ENCODE peak calls at places on chromosomes 16 and 17, in eight cellular contexts. O is HCT116, F is breast epithelium, J is stomach, B is prostate gland, X is spleen, C is upper lobe of left lung, S is H1. U is an unnamed sample.

GRCh38 chr17:77691216-77692085 is 267.1 kb upstream of the TNRC6C start:
- DNase-seq in O (no peak), F (no peak), J (no peak), B (no peak), X (no peak), C (no peak), S (no peak), U (no peak)

GRCh38 chr17:28729950-28730330 is 1.4 kb downstream of the NEK8 start:
- DNase-seq in O (no peak), F (no peak), J (no peak), B (no peak), X (no peak), C (no peak), S (no peak), U (no peak)

GRCh38 chr16:50360033-50360778 is 8.6 kb downstream of the BRD7 start:
- DNase-seq in O (no peak), F (no peak), J (peak), B (no peak), X (no peak), C (no peak), S (no peak), U (no peak)

GRCh38 chr17:49156256-49156655 is 23.7 kb downstream of the B4GALNT2 start:
- DNase-seq in O (no peak), F (no peak), J (no peak), B (no peak), X (no peak), C (no peak), S (no peak), U (no peak)

GRCh38 chr16:19583665-19584300 is 28.3 kb downstream of the VPS35L start:
- DNase-seq in O (peak), F (no peak), J (peak), B (peak), X (no peak), C (no peak), S (no peak), U (no peak)

GRCh38 chr17:79795795-79796569 is 895 bp downstream of the CBX8 start:
- DNase-seq in O (no peak), F (no peak), J (no peak), B (no peak), X (no peak), C (no peak), S (no peak), U (no peak)

GRCh38 chr16:24851700-24852099 is 5.9 kb downstream of the SLC5A11 start:
- DNase-seq in O (no peak), F (no peak), J (no peak), B (no peak), X (no peak), C (no peak), S (no peak), U (no peak)

GRCh38 chr17:47254403-47254943 is 846 bp downstream of the ITGB3 start:
- DNase-seq in O (no peak), F (no peak), J (no peak), B (no peak), X (no peak), C (peak), S (no peak), U (no peak)

GRCh38 chr17:65978881-65979280 is 213.1 kb downstream of the CEP112 start:
- DNase-seq in O (no peak), F (no peak), J (no peak), B (no peak), X (no peak), C (no peak), S (no peak), U (no peak)

GRCh38 chr16:66093217-66093616 is 273.3 kb upstream of the CDH5 start:
- DNase-seq in O (no peak), F (no peak), J (no peak), B (no peak), X (no peak), C (no peak), S (no peak), U (no peak)

GRCh38 chr17:74545456-74546230 is at the start of gene CD300C:
- DNase-seq in O (no peak), F (no peak), J (no peak), B (no peak), X (peak), C (peak), S (no peak), U (no peak)

GRCh38 chr16:76780556-76780955 is 410.4 kb upstream of the MON1B start:
- DNase-seq in O (no peak), F (no peak), J (no peak), B (peak), X (no peak), C (no peak), S (no peak), U (no peak)

GRCh38 chr16:31461201-31461920 is 2.1 kb downstream of the ARMC5 start:
- DNase-seq in O (no peak), F (no peak), J (no peak), B (no peak), X (peak), C (no peak), S (no peak), U (no peak)

GRCh38 chr17:2075336-2076056 is 20.6 kb downstream of the HIC1 start:
- DNase-seq in O (no peak), F (no peak), J (no peak), B (no peak), X (peak), C (peak), S (no peak), U (no peak)

GRCh38 chr17:81996757-81997441 is 19.5 kb downstream of the ASPSCR1 start:
- DNase-seq in O (no peak), F (no peak), J (no peak), B (no peak), X (no peak), C (peak), S (no peak), U (no peak)

GRCh38 chr17:62819511-62820221 is 11.6 kb upstream of the MARCHF10 start:
- DNase-seq in O (peak), F (peak), J (peak), B (peak), X (no peak), C (no peak), S (no peak), U (peak)

GRCh38 chr17:21039839-21040575 is 2.8 kb downstream of the USP22 start:
- DNase-seq in O (peak), F (no peak), J (no peak), B (no peak), X (no peak), C (no peak), S (no peak), U (no peak)
- TF ChIP-seq POLR2A in O (no peak), F (no peak), J (no peak), B (no peak), X (no peak), C (no peak), S (no peak), U (no peak)

GRCh38 chr17:4198995-4199394 is 56.0 kb downstream of the CYB5D2 start:
- DNase-seq in O (no peak), F (no peak), J (no peak), B (no peak), X (no peak), C (no peak), S (no peak), U (no peak)

GRCh38 chr17:4195306-4195705 is 52.3 kb downstream of the CYB5D2 start:
- DNase-seq in O (no peak), F (no peak), J (no peak), B (no peak), X (no peak), C (no peak), S (no peak), U (no peak)

GRCh38 chr17:4199818-4200402 is 56.9 kb downstream of the CYB5D2 start:
- DNase-seq in O (peak), F (no peak), J (no peak), B (no peak), X (no peak), C (no peak), S (no peak), U (no peak)

GRCh38 chr17:4189280-4189679 is 46.3 kb downstream of the CYB5D2 start:
- DNase-seq in O (no peak), F (no peak), J (no peak), B (no peak), X (peak), C (no peak), S (no peak), U (no peak)

DNA sequence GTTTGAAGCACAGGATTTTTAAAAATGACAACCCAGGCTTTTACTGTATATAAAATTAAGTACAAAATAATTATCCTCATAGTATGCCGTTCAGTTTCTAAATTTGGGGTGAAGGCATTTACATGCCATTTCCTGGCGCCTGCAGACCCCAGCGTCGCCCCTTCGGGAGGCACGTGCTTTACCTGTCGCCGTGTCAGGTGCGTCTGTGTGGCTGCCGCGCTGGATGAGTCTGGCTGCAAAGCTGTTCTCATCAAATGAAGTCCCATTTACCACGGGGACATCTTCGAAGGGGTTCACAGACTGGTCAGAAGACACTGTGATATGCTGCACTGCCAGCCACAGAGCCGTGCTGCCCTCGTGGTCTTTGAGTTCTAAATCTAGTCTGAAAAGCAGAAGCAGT is 51.8 kb downstream of the CYB5D2 start:
- DNase-seq in O (no peak), F (no peak), J (no peak), B (no peak), X (no peak), C (peak), S (no peak), U (no peak)
- H3K27ac ChIP-seq in O (no peak), F (no peak), J (no peak), B (no peak), X (no peak), C (no peak), S (no peak), U (no peak)

DNA sequence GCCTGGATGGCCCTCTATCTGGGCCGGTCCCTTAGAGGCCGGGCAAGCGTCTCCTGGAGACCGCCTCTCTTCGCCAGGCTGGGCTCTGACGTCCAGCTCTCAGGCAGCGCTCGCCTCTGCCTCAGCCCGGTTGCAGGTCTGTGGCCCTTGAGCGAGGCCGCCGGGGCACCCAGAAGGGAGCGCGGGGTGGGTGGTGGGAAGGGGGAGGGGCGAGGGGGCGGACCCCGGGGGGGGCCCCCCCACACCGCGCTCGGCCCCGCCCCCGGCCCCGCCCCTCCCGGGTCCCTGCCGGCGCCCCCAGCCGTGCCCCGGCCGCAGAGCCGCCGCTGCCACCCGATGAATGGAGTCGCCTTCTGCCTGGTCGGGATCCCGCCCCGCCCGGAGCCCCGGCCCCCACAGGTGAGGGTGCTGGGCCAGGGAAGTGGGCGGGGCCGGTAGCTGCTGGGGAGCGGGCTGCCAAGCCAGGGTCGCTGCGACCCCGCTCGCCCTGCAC is at the start of gene ARHGAP23:
- DNase-seq in O (no peak), F (no peak), J (peak), B (peak), X (peak), C (peak), S (no peak), U (no peak)
- TF ChIP-seq POLR2AphosphoS5 in O (peak), F (no peak), J (peak), B (no peak), X (peak), C (no peak), S (no peak), U (no peak)

GRCh38 chr17:44385287-44386181 is 3.9 kb downstream of the ITGA2B start:
- DNase-seq in O (peak), F (peak), J (peak), B (peak), X (peak), C (peak), S (peak), U (peak)
- TF ChIP-seq POLR2A in O (no peak), F (no peak), J (no peak), B (peak), X (no peak), C (no peak), S (no peak), U (no peak)

U was measured in suprapubic skin.